ENCODE peak calls at places on chromosomes 11 and 22, in six cellular contexts. G is HCT116, J is K562, Q is H1, U is GM12878, N is HepG2. Z is an unnamed sample.

GRCh38 chr11:69912911-69913451 is 93.8 kb upstream of the FGF3 start:
- DNase-seq in N (no peak), Q (no peak), G (no peak), U (no peak), J (peak), Z (peak)

GRCh38 chr11:67066333-67066709 is 9.7 kb downstream of the RHOD start:
- DNase-seq in U (no peak), N (no peak), Q (no peak), G (no peak), J (no peak), Z (no peak)

GRCh38 chr22:49948958-49949913 is 11.3 kb upstream of the PIM3 start:
- DNase-seq in N (peak), G (no peak), Q (no peak), U (no peak), J (no peak), Z (peak)

GRCh38 chr11:95442531-95443050 is 211.6 kb upstream of the SESN3 start:
- DNase-seq in J (no peak), Q (no peak), N (no peak), G (no peak), U (no peak), Z (no peak)

GRCh38 chr11:116175707-116176106 is 597.1 kb downstream of the BUD13 start:
- DNase-seq in J (no peak), U (no peak), G (no peak), Q (no peak), N (no peak), Z (no peak)

GRCh38 chr11:11661356-11662040 is 39.7 kb upstream of the GALNT18 start:
- DNase-seq in Q (no peak), G (no peak), N (no peak), U (no peak), J (no peak), Z (no peak)

GRCh38 chr11:63478896-63479295 is 12.1 kb downstream of the PLAAT5 start:
- DNase-seq in U (peak), G (peak), Q (peak), N (peak), J (peak), Z (peak)

GRCh38 chr11:116640641-116641402 is 132.0 kb downstream of the BUD13 start:
- DNase-seq in G (no peak), Q (no peak), J (no peak), U (no peak), N (no peak), Z (no peak)

GRCh38 chr22:46122511-46122971 is 27.8 kb upstream of the PPARA start:
- DNase-seq in N (peak), Q (no peak), U (no peak), G (peak), J (peak), Z (peak)

GRCh38 chr11:43894546-43894945 is 13.9 kb downstream of the ALKBH3 start:
- DNase-seq in Q (no peak), N (no peak), U (no peak), G (no peak), J (no peak), Z (peak)

GRCh38 chr11:88315981-88316441 is 21.5 kb downstream of the CTSC start:
- DNase-seq in J (no peak), U (no peak), N (no peak), Q (no peak), G (no peak), Z (no peak)

GRCh38 chr11:124942446-124943202 is 6.8 kb upstream of the HEPACAM start:
- DNase-seq in J (no peak), Q (no peak), N (peak), U (no peak), G (no peak), Z (no peak)

GRCh38 chr11:94885133-94885532 is 88.2 kb downstream of the CWC15 start:
- DNase-seq in Q (no peak), N (no peak), J (no peak), U (peak), G (no peak), Z (no peak)

GRCh38 chr11:23991140-23991539 is 505.7 kb upstream of the LUZP2 start:
- DNase-seq in Q (no peak), U (no peak), G (no peak), J (no peak), N (no peak), Z (no peak)

GRCh38 chr11:20112291-20113146 is 47.8 kb downstream of the DBX1 start:
- DNase-seq in Q (no peak), G (peak), U (no peak), N (no peak), J (peak), Z (peak)

GRCh38 chr11:57762235-57762866 is 749 bp downstream of the CTNND1 start:
- DNase-seq in J (no peak), U (no peak), Q (no peak), G (no peak), N (no peak), Z (no peak)

GRCh38 chr11:134207538-134208239 is 16.1 kb downstream of the NCAPD3 start:
- DNase-seq in Q (no peak), N (peak), U (no peak), J (no peak), G (no peak), Z (peak)

GRCh38 chr11:120786206-120786735 is 237.6 kb upstream of the TBCEL start:
- DNase-seq in U (no peak), J (no peak), Q (no peak), G (no peak), N (no peak), Z (no peak)

GRCh38 chr11:47270331-47271271 is 668 bp downstream of the MADD start:
- DNase-seq in U (no peak), G (no peak), N (peak), Q (no peak), J (peak), Z (peak)

GRCh38 chr11:46594785-46595184 is 962 bp upstream of the AMBRA1 start:
- DNase-seq in J (no peak), U (no peak), G (no peak), N (no peak), Q (no peak), Z (no peak)

GRCh38 chr22:45344339-45344738 is 34.6 kb downstream of the FAM118A start:
- DNase-seq in Q (no peak), U (no peak), J (peak), G (no peak), N (no peak), Z (peak)

GRCh38 chr11:78228467-78228866 is 39.7 kb downstream of the USP35 start:
- DNase-seq in Q (no peak), U (peak), J (peak), N (peak), G (peak), Z (peak)

GRCh38 chr11:121928597-121929580 is 187.1 kb downstream of the BLID start:
- DNase-seq in U (no peak), G (no peak), Q (no peak), J (no peak), N (peak), Z (no peak)

GRCh38 chr11:108224908-108225786 is 2.3 kb downstream of the ATM start:
- DNase-seq in J (no peak), G (no peak), U (no peak), Q (no peak), N (no peak), Z (no peak)

GRCh38 chr11:32402836-32403235 is 32.5 kb downstream of the WT1 start:
- DNase-seq in Q (no peak), G (no peak), J (no peak), U (no peak), N (no peak), Z (no peak)

GRCh38 chr11:126403039-126403438 is 47.6 kb downstream of the ST3GAL4 start:
- DNase-seq in N (no peak), G (no peak), Q (no peak), J (no peak), U (no peak), Z (no peak)

GRCh38 chr11:22539851-22540376 is 85.7 kb downstream of the FANCF start:
- DNase-seq in N (peak), J (no peak), U (no peak), Q (no peak), G (no peak), Z (peak)

GRCh38 chr22:31647516-31647915 is 14.5 kb downstream of the PISD start:
- DNase-seq in J (no peak), U (no peak), Q (no peak), G (no peak), N (no peak), Z (no peak)
- TF ChIP-seq JUND in J (no peak), U (no peak), Q (no peak), G (no peak), N (no peak), Z (no peak)

DNA sequence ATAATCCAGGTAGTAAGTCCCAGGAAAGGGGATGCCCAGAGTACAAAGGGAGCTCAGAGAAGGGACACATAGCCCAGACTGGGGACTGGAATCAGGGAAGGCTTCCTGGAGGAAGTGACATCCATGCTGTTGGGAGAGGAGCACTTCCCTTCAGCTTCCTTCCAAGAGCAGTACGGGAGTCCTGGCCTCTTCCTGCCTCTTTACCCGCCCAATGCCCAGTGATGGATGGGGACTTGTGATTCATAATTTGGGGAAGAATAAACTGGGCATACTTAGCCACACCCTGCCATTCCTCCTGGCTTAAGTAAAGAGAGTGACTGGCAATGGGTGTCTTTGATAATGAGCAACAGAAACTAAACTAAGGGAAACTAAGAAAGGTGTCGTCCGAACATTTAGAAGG is 11.5 kb downstream of the C11orf91 start:
- DNase-seq in J (no peak), Q (no peak), G (no peak), U (no peak), N (no peak), Z (no peak)
- TF ChIP-seq JUND in J (no peak), Q (no peak), G (no peak), U (no peak), N (no peak), Z (no peak)

DNA sequence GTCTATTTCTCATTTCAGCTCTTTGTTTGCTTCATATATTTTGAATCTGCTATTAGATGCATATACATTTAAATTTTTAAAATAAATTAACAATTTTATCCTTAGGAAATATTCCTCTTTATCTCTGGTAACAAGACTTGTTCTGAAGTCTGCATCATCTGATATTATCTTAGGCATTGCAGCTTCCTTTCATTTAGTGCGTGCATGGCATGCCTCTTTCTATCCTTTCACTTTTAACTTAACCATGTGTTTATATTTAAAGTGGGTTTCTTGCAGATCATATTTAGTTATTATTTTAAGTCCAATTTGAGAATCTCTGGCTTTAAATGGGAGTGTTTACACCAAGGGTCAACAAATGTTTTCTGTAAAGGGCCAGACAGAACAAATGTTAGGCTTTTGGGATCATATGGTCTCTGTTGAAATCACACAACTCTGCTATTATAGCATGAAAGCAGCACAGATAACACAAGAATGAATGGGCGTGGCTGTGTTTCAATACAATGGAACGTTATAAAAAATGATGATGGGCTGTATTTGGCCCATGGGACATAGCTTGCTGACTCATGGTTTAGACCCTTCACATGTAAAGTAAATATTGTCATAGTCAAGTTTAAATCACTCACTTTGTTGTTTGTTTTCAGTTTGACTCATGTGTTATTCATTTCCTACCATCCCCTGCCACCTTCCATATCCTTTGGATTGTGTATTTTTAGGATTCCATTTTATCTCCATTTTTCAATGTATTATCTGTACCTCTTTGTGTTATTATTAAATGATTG is 83.9 kb upstream of the SNX19 start:
- DNase-seq in Q (no peak), G (peak), J (no peak), U (no peak), N (peak), Z (no peak)
- TF ChIP-seq JUND in Q (no peak), G (peak), J (no peak), U (no peak), N (no peak), Z (no peak)

GRCh38 chr22:42069801-42070516 is 653 bp downstream of the NAGA start:
- DNase-seq in Q (no peak), U (no peak), G (no peak), J (no peak), N (no peak), Z (peak)
- TF ChIP-seq JUND in Q (no peak), U (no peak), G (no peak), J (no peak), N (no peak), Z (no peak)

DNA sequence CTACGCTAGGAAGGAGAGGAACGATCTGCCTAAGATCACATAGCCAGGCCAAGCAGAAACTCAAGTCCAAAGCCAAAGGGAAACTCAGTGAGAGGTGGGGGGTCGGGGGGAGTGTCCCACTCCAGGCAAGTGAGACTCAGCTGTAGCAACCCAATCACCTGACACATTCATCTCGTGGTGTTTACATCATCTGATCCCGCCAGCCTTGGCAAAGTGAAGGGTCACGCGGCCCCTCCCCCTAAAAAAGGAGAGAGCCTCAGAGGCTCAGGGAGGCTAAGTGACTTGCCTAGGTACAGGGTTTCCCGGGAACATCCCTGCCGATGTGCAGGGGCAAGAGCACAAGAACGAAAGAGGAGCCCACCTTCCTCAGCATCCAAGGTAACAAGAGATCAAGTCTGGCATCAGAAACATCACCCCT is 21.5 kb downstream of the MYH9 start:
- DNase-seq in G (no peak), N (no peak), J (no peak), Q (no peak), U (no peak), Z (no peak)
- TF ChIP-seq JUND in G (no peak), N (no peak), J (no peak), Q (no peak), U (no peak), Z (no peak)

GRCh38 chr11:15590131-15590530 is 475.4 kb downstream of the INSC start:
- DNase-seq in G (no peak), U (no peak), Q (no peak), J (no peak), N (no peak), Z (no peak)

GRCh38 chr11:15599376-15599775 is 484.7 kb downstream of the INSC start:
- DNase-seq in U (no peak), J (no peak), N (no peak), Q (no peak), G (no peak), Z (no peak)

GRCh38 chr11:15591112-15591537 is 476.4 kb downstream of the INSC start:
- DNase-seq in N (no peak), J (no peak), Q (no peak), G (no peak), U (no peak), Z (no peak)

GRCh38 chr11:15589070-15589626 is 474.4 kb downstream of the INSC start:
- DNase-seq in U (no peak), Q (no peak), J (no peak), N (no peak), G (no peak), Z (no peak)

DNA sequence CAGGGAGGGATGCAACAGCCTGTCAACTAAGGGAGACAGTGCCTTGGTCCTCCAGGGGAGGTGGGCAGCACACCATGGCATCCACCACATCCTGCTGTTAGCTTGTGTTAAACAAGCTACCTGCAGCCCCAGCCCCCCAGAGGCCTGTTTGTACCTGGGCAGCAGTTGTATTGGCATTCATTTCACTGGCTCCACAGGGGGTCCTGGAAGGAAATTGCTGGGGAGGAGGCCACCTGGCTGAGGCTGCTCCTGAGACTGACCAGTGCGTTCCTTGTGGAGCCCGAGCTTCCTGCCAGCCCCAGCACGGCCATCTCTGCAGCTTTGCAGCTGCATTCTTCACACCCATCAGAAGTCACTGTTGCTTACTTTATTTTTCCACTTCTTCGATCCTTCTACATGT is 479.9 kb downstream of the INSC start:
- DNase-seq in G (no peak), U (no peak), Q (no peak), J (no peak), N (no peak), Z (no peak)
- TF ChIP-seq JUND in G (no peak), U (no peak), Q (no peak), J (no peak), N (no peak), Z (no peak)